ENCODE peak calls at places on chromosomes 3 and 15, in eight cellular contexts. H is cardiac fibroblast, R is Panc1, A is DND-41, V is retinal pigment epithelial cell, D is MM.1S, G is IMR-90, Q is heart left ventricle. Z is an unnamed sample.

GRCh38 chr3:40116478-40117162 is 192.9 kb upstream of the EIF1B start:
- DNase-seq in H (peak), R (no peak), A (no peak), V (no peak), D (no peak), G (peak), Q (no peak), Z (no peak)

GRCh38 chr3:158384019-158384418 is 187.0 kb upstream of the MLF1 start:
- DNase-seq in H (no peak), R (no peak), A (no peak), V (no peak), D (no peak), G (no peak), Q (no peak), Z (no peak)

GRCh38 chr3:37445163-37445562 is 270.8 kb upstream of the LRRFIP2 start:
- DNase-seq in H (no peak), R (no peak), A (no peak), V (no peak), D (no peak), G (no peak), Q (no peak), Z (no peak)

GRCh38 chr3:126264952-126265351 is 84.6 kb upstream of the ALDH1L1 start:
- DNase-seq in H (no peak), R (no peak), A (no peak), V (no peak), D (no peak), G (no peak), Q (no peak), Z (no peak)

GRCh38 chr3:102529452-102529851 is 94.6 kb downstream of the ZPLD1 start:
- DNase-seq in H (peak), R (peak), A (no peak), V (no peak), D (no peak), G (peak), Q (no peak), Z (no peak)

GRCh38 chr15:27077790-27078189 is 106.8 kb downstream of the GABRG3 start:
- DNase-seq in H (no peak), R (no peak), A (no peak), V (no peak), D (no peak), G (no peak), Q (no peak), Z (no peak)

GRCh38 chr3:4835616-4836043 is 143.6 kb upstream of the BHLHE40 start:
- DNase-seq in H (no peak), R (no peak), A (peak), V (no peak), D (no peak), G (no peak), Q (no peak), Z (no peak)

GRCh38 chr3:196220587-196220986 is 4.3 kb downstream of the SLC51A start:
- DNase-seq in H (no peak), R (no peak), A (no peak), V (no peak), D (no peak), G (no peak), Q (no peak), Z (no peak)

GRCh38 chr15:48976444-48977088 is 12.8 kb upstream of the SHC4 start:
- DNase-seq in H (no peak), R (no peak), A (no peak), V (no peak), D (no peak), G (no peak), Q (no peak), Z (no peak)

GRCh38 chr3:151580592-151580991 is 119.7 kb upstream of the IGSF10 start:
- DNase-seq in H (peak), R (no peak), A (no peak), V (no peak), D (no peak), G (peak), Q (no peak), Z (no peak)

GRCh38 chr3:161263057-161263456 is 41.9 kb downstream of the NMD3 start:
- DNase-seq in H (peak), R (no peak), A (no peak), V (no peak), D (no peak), G (peak), Q (no peak), Z (no peak)

GRCh38 chr15:84979651-84980050 is 2.0 kb upstream of the PDE8A start:
- DNase-seq in H (no peak), R (no peak), A (no peak), V (no peak), D (no peak), G (no peak), Q (no peak), Z (no peak)

GRCh38 chr3:129106320-129106719 is 15.3 kb downstream of the RAB43 start:
- DNase-seq in H (no peak), R (no peak), A (no peak), V (no peak), D (peak), G (no peak), Q (no peak), Z (no peak)

GRCh38 chr15:34084086-34084485 is 17.6 kb downstream of the EMC7 start:
- DNase-seq in H (peak), R (no peak), A (no peak), V (no peak), D (no peak), G (peak), Q (no peak), Z (no peak)

GRCh38 chr3:97872209-97873042 is 50.6 kb downstream of the CRYBG3 start:
- DNase-seq in H (peak), R (no peak), A (no peak), V (peak), D (no peak), G (peak), Q (no peak), Z (no peak)

GRCh38 chr3:133926736-133927542 is 31.3 kb upstream of the RAB6B start:
- DNase-seq in H (no peak), R (no peak), A (no peak), V (no peak), D (no peak), G (no peak), Q (no peak), Z (no peak)

GRCh38 chr15:85607141-85607806 is 187.5 kb downstream of the KLHL25 start:
- DNase-seq in H (no peak), R (no peak), A (no peak), V (no peak), D (no peak), G (peak), Q (no peak), Z (no peak)

GRCh38 chr3:123258811-123259420 is 57.2 kb downstream of the SEC22A start:
- DNase-seq in H (peak), R (peak), A (no peak), V (peak), D (peak), G (peak), Q (no peak), Z (no peak)

GRCh38 chr3:100957407-100958100 is 35.7 kb downstream of the ABI3BP start:
- DNase-seq in H (peak), R (no peak), A (no peak), V (no peak), D (no peak), G (peak), Q (no peak), Z (no peak)

GRCh38 chr15:50909044-50909342 is 510 bp downstream of the AP4E1 start:
- DNase-seq in H (peak), R (no peak), A (no peak), V (no peak), D (no peak), G (no peak), Q (no peak), Z (no peak)

GRCh38 chr3:171088984-171089754 is 62.6 kb upstream of the SLC2A2 start:
- DNase-seq in H (peak), R (no peak), A (no peak), V (peak), D (no peak), G (peak), Q (no peak), Z (no peak)

GRCh38 chr3:187958432-187959003 is 195.4 kb upstream of the LPP start:
- DNase-seq in H (no peak), R (no peak), A (peak), V (no peak), D (no peak), G (no peak), Q (no peak), Z (no peak)

GRCh38 chr3:53122933-53123305 is 7.3 kb downstream of the RFT1 start:
- DNase-seq in H (no peak), R (no peak), A (no peak), V (no peak), D (no peak), G (no peak), Q (no peak), Z (no peak)

GRCh38 chr15:77021088-77021481 is 26.2 kb downstream of the PSTPIP1 start:
- DNase-seq in H (no peak), R (no peak), A (no peak), V (no peak), D (peak), G (no peak), Q (no peak), Z (no peak)

GRCh38 chr3:126954141-126954845 is 28.6 kb upstream of the PLXNA1 start:
- DNase-seq in H (no peak), R (no peak), A (no peak), V (no peak), D (no peak), G (peak), Q (no peak), Z (no peak)

GRCh38 chr3:139561959-139562676 is 22.6 kb upstream of the RBP1 start:
- DNase-seq in H (peak), R (peak), A (no peak), V (no peak), D (peak), G (peak), Q (no peak), Z (no peak)

GRCh38 chr3:184508938-184509337 is 52.6 kb upstream of the EPHB3 start:
- DNase-seq in H (no peak), R (no peak), A (no peak), V (no peak), D (no peak), G (no peak), Q (no peak), Z (no peak)

GRCh38 chr3:56782215-56782614 is 19.5 kb downstream of the ARHGEF3 start:
- DNase-seq in H (no peak), R (no peak), A (no peak), V (no peak), D (no peak), G (no peak), Q (no peak), Z (no peak)

GRCh38 chr15:60582370-60583036 is 103.6 kb upstream of the ICE2 start:
- DNase-seq in H (no peak), R (no peak), A (no peak), V (no peak), D (no peak), G (peak), Q (no peak), Z (no peak)

GRCh38 chr15:62672268-62672667 is 370.3 kb upstream of the TPM1 start:
- DNase-seq in H (peak), R (no peak), A (no peak), V (no peak), D (no peak), G (peak), Q (no peak), Z (no peak)

DNA sequence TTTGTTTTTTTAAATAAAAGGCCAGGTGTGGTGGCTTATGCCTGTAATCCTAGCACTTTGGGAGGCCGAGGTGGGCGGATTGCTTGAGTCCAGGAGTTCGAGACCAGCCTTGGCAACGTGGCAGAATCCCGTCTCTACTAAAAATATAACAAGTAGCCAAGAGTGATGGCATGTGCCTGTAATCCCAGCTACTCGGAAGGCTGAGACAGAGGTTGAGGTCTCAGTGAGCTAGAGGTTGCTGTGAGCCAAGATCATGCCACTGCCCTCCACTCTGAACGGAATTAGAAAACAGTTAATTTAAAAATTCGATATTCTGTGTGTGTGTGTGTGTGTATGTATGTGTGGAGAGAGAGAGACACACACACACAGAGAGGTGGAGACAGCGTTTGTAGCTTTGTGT is 58.8 kb downstream of the TCF12 start:
- DNase-seq in H (no peak), R (no peak), A (no peak), V (no peak), D (no peak), G (no peak), Q (no peak), Z (no peak)
- TF ChIP-seq CTCF in H (no peak), R (no peak), A (no peak), V (no peak), D (no peak), G (no peak), Q (no peak), Z (no peak)

GRCh38 chr3:177758131-177758530 is 560.8 kb upstream of the TBL1XR1 start:
- DNase-seq in H (peak), R (no peak), A (no peak), V (no peak), D (no peak), G (peak), Q (no peak), Z (no peak)
- H3K4me3 ChIP-seq in H (no peak), R (no peak), A (no peak), V (no peak), D (no peak), G (no peak), Q (no peak), Z (no peak)

GRCh38 chr3:44991326-44991725 is 15.3 kb downstream of the EXOSC7 start:
- DNase-seq in H (no peak), R (no peak), A (no peak), V (no peak), D (no peak), G (no peak), Q (no peak), Z (no peak)

GRCh38 chr3:44989636-44990373 is 13.8 kb downstream of the EXOSC7 start:
- DNase-seq in H (no peak), R (no peak), A (no peak), V (no peak), D (no peak), G (no peak), Q (no peak), Z (no peak)

GRCh38 chr3:44987318-44987717 is 11.3 kb downstream of the EXOSC7 start:
- DNase-seq in H (no peak), R (no peak), A (no peak), V (no peak), D (no peak), G (no peak), Q (no peak), Z (no peak)

GRCh38 chr3:44989141-44989540 is 13.1 kb downstream of the EXOSC7 start:
- DNase-seq in H (no peak), R (no peak), A (no peak), V (no peak), D (no peak), G (no peak), Q (no peak), Z (no peak)

DNA sequence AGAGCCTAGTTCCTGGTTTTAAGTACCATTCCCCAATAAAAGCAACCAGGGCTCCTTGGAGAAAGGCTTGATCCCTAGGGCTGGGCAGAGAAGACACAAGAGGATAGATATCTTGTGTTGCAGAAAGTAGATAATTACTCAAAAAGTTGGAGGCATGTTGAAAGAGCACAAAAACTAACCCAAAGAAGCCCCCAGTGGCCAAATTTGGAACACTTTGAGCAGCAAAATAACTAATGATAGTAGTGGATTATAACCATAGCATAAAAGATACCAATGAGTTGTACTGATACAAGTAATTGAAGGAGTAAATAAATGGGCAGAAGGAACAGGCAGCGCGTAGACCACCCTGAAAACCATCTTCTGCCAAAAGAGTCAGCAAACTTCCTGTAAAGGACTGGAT is 12.0 kb downstream of the EXOSC7 start:
- DNase-seq in H (peak), R (no peak), A (no peak), V (no peak), D (no peak), G (no peak), Q (no peak), Z (no peak)
- TF ChIP-seq CTCF in H (peak), R (peak), A (peak), V (peak), D (peak), G (peak), Q (peak), Z (peak)

GRCh38 chr15:90145761-90146160 is 43.5 kb upstream of the IDH2 start:
- DNase-seq in H (no peak), R (no peak), A (no peak), V (no peak), D (no peak), G (no peak), Q (no peak), Z (no peak)

GRCh38 chr15:90154246-90154645 is 46.9 kb upstream of the SEMA4B start:
- DNase-seq in H (no peak), R (no peak), A (no peak), V (no peak), D (no peak), G (no peak), Q (no peak), Z (no peak)

GRCh38 chr15:90151989-90152645 is 49.0 kb upstream of the SEMA4B start:
- DNase-seq in H (no peak), R (no peak), A (no peak), V (no peak), D (no peak), G (no peak), Q (no peak), Z (no peak)

GRCh38 chr15:90153658-90154057 is 47.5 kb upstream of the SEMA4B start:
- DNase-seq in H (no peak), R (no peak), A (no peak), V (no peak), D (no peak), G (no peak), Q (no peak), Z (no peak)

GRCh38 chr15:90149609-90150340 is 47.5 kb upstream of the IDH2 start:
- DNase-seq in H (no peak), R (no peak), A (no peak), V (no peak), D (no peak), G (no peak), Q (no peak), Z (no peak)
- H3K4me3 ChIP-seq in H (no peak), R (no peak), A (no peak), V (no peak), D (peak), G (no peak), Q (no peak), Z (no peak)

GRCh38 chr15:70355275-70355795 is 257.6 kb upstream of the TLE3 start:
- DNase-seq in H (no peak), R (no peak), A (no peak), V (no peak), D (no peak), G (no peak), Q (no peak), Z (no peak)
- TF ChIP-seq CTCF in H (peak), R (no peak), A (peak), V (peak), D (no peak), G (no peak), Q (no peak), Z (peak)

GRCh38 chr15:100349321-100349695 is 7.5 kb upstream of the ADAMTS17 start:
- DNase-seq in H (no peak), R (no peak), A (no peak), V (no peak), D (no peak), G (no peak), Q (no peak), Z (no peak)
- H3K4me3 ChIP-seq in H (peak), R (peak), A (peak), V (peak), D (peak), G (no peak), Q (peak), Z (peak)

GRCh38 chr3:183449391-183449790 is 21.0 kb upstream of the MCF2L2 start:
- DNase-seq in H (peak), R (no peak), A (no peak), V (no peak), D (no peak), G (peak), Q (peak), Z (no peak)
- TF ChIP-seq CTCF in H (peak), R (peak), A (no peak), V (peak), D (no peak), G (no peak), Q (no peak), Z (no peak)

GRCh38 chr3:32759342-32759741 is 58.5 kb upstream of the TRIM71 start:
- DNase-seq in H (no peak), R (no peak), A (no peak), V (no peak), D (no peak), G (no peak), Q (no peak), Z (no peak)
- H3K4me3 ChIP-seq in H (no peak), R (no peak), A (no peak), V (no peak), D (no peak), G (no peak), Q (no peak), Z (no peak)

DNA sequence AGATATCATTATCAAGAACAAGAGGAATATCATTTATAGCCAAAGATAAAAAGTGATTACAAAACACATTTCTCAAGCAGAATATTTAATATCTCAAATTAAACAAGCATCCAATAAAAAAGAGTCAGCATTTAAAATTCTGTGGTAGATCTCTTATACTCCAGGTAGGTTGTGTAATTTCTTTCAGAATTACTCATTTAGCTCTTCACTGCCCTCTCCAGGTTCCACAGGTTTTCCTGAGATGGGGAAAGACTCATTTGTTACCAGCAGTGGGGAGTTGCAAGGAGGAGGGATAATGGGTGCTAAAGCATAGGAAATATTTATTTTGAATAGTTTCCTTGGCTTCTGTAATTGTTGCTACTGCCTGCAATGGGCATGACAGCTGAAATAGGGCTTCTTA is 83.1 kb upstream of the RASGRP1 start:
- DNase-seq in H (peak), R (no peak), A (no peak), V (no peak), D (no peak), G (peak), Q (no peak), Z (no peak)
- TF ChIP-seq CTCF in H (peak), R (peak), A (peak), V (peak), D (peak), G (peak), Q (peak), Z (no peak)

DNA sequence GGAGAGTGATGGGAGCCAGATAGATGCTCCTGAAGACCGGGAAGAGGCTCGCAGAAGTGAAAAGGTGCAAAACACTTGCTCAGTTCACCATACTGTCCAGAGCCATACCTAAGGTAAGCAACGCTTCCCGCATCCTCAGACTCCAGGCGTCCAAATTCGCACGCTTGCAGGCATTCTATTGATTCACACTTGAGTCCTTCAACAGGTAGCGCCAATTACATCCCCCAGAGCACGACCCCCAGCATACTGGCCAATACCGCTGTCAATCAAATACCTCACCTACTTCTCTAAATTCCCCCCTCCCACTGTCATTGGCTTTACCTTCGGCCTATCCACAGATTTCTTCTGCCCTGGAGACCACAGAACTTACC is 361 bp upstream of the STXBP5L start:
- DNase-seq in H (no peak), R (no peak), A (no peak), V (no peak), D (no peak), G (no peak), Q (no peak), Z (no peak)
- H3K4me3 ChIP-seq in H (no peak), R (peak), A (no peak), V (peak), D (peak), G (no peak), Q (peak), Z (no peak)